ENCODE peak calls at places on chromosomes 2 and 18, in ten cellular contexts. O, R, A, W, Q, N, U, X, Z and F are unnamed samples.

GRCh38 chr2:108330971-108331370 is 42.3 kb downstream of the SULT1C2 start:
- DNase-seq in U (no peak), N (no peak), W (no peak), Z (no peak), O (no peak), A (no peak), R (no peak), Q (no peak), X (no peak), F (no peak)

GRCh38 chr2:169715379-169716228 is 18.0 kb upstream of the KLHL23 start:
- DNase-seq in U (no peak), R (no peak), O (peak), N (peak), Z (no peak), W (peak), X (no peak), Q (peak), A (no peak), F (no peak)

GRCh38 chr18:46447792-46448191 is 209.2 kb downstream of the LOXHD1 start:
- DNase-seq in N (no peak), A (no peak), U (no peak), X (no peak), R (no peak), Z (no peak), Q (no peak), O (no peak), W (no peak), F (no peak)

GRCh38 chr2:159195719-159196118 is 90.8 kb downstream of the WDSUB1 start:
- DNase-seq in Q (no peak), O (no peak), U (no peak), N (no peak), A (peak), W (no peak), Z (no peak), X (no peak), R (no peak), F (no peak)

GRCh38 chr2:35501076-35501475 is 854.5 kb upstream of the CRIM1 start:
- DNase-seq in A (no peak), W (no peak), R (no peak), U (no peak), O (no peak), Z (no peak), Q (no peak), N (no peak), X (no peak), F (no peak)

GRCh38 chr2:38146917-38147307 is 71.0 kb upstream of the CYP1B1 start:
- DNase-seq in X (no peak), A (no peak), U (no peak), N (no peak), W (no peak), Q (no peak), O (peak), R (peak), Z (peak), F (no peak)

GRCh38 chr2:68158134-68158447 is 403 bp downstream of the PNO1 start:
- DNase-seq in R (no peak), W (no peak), N (no peak), A (no peak), X (no peak), U (no peak), Z (no peak), Q (no peak), O (no peak), F (no peak)

GRCh38 chr2:128949360-128949759 is 630.7 kb upstream of the HS6ST1 start:
- DNase-seq in O (no peak), W (no peak), N (no peak), Q (no peak), X (no peak), Z (no peak), A (no peak), U (no peak), R (no peak), F (no peak)

GRCh38 chr2:234840336-234840735 is 111.5 kb upstream of the SH3BP4 start:
- DNase-seq in Z (peak), X (no peak), O (peak), A (no peak), W (peak), U (no peak), Q (no peak), R (peak), N (no peak), F (no peak)

DNA sequence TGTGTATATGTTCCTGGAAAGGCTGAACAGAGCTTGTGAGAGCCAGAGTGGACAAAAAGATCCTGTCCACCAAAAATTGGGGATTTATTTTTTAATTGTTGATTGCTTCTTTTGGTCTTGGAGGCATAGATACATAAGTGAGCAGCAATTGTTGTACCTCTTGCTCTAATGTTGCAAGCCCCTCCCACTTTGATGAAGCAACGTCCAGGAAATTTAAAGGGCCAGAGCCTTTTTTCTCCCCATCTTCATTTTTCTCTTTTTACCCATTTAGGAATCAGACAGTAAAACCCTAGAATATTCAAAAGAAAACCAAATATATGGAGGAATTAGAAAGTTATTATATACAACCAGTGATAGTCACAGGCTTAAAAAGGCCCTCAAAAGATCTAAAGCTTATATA is 871.8 kb upstream of the NRXN1 start:
- DNase-seq in N (no peak), A (no peak), U (no peak), Q (no peak), R (no peak), O (no peak), W (no peak), Z (peak), X (no peak), F (no peak)
- TF ChIP-seq POLR2AphosphoS5 in N (no peak), A (no peak), U (no peak), Q (no peak), R (no peak), O (no peak), W (no peak), Z (no peak), X (no peak), F (no peak)

GRCh38 chr2:210092791-210093190 is 78.4 kb downstream of the KANSL1L start:
- DNase-seq in R (no peak), Z (peak), W (no peak), U (no peak), N (no peak), Q (no peak), O (no peak), A (no peak), X (no peak), F (no peak)
- TF ChIP-seq CTCF in R (peak), Z (peak), W (no peak), U (no peak), N (no peak), Q (no peak), O (no peak), A (no peak), X (no peak), F (no peak)

DNA sequence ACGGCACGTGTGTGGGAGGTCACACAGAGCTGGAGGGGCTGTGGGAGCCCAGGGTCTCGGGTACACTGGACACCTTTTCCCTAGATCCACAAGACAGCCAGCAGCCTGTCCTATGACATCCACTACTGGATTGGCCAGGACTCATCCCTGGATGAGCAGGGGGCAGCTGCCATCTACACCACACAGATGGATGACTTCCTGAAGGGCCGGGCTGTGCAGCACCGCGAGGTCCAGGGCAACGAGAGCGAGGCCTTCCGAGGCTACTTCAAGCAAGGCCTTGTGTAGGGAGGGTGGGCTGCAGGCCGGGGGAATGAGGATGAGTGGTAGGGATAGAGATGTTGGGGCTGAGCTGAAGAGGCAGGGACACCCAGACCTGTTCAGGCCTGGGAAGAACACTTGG is 6.6 kb downstream of the VIL1 start:
- DNase-seq in U (no peak), A (no peak), O (no peak), Q (no peak), R (no peak), W (no peak), Z (no peak), X (no peak), N (no peak), F (no peak)
- H3K4me3 ChIP-seq in U (no peak), A (no peak), O (no peak), Q (no peak), R (no peak), W (no peak), Z (no peak), X (no peak), N (no peak), F (no peak)

DNA sequence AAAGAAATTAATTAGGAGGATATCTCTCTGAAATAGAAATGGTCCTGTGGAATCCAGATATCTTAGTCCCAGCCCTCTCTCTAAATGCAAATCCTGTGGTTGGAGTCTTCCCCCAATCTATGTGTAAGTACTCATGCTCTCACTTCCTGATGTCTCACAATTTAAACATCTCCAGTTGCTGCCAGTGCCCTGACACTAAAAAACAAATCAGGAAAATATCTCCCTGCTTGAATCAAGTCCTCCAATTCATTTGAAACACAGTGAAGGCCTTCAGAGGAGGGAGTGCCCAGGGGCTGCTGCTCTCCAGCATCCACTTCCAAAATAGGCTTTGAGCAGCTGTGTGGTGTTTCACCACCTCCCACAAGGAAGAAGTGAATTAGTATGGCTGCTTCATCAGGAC is 413.8 kb downstream of the RAD51AP2 start:
- DNase-seq in U (no peak), A (no peak), R (no peak), Z (no peak), O (no peak), Q (no peak), W (no peak), N (no peak), X (no peak), F (no peak)
- TF ChIP-seq POLR2AphosphoS5 in U (no peak), A (no peak), R (no peak), Z (no peak), O (no peak), Q (no peak), W (no peak), N (no peak), X (no peak), F (no peak)

DNA sequence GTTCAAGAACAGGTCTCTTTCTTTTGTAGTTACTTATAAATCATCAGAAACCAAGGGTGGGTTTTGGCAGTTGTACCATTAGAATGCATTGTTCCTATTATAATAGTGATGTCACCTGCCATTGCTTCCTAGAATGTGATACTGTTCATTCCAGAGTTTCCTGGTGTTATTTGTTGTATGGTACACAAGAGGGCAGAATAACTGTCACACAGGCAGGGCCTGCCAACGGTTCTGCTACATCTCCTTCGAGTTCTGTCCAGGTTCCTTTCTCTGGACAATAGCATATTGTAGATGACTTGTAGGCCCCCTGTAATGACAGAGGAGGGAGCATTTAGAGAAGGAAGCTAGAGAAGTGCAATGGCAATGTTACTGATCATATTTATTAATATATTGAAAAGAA is 98.3 kb downstream of the KLHL14 start:
- DNase-seq in W (no peak), O (peak), Q (no peak), U (no peak), N (no peak), R (no peak), X (no peak), A (no peak), Z (peak), F (no peak)
- TF ChIP-seq CTCF in W (no peak), O (peak), Q (no peak), U (no peak), N (no peak), R (peak), X (no peak), A (no peak), Z (peak), F (no peak)

GRCh38 chr2:105880637-105881036 is 135.9 kb downstream of the NCK2 start:
- DNase-seq in A (no peak), Z (no peak), W (no peak), N (no peak), Q (no peak), O (no peak), R (no peak), X (no peak), U (no peak), F (no peak)
- H3K4me3 ChIP-seq in A (no peak), Z (no peak), W (no peak), N (no peak), Q (no peak), O (no peak), R (no peak), X (no peak), U (no peak), F (no peak)

DNA sequence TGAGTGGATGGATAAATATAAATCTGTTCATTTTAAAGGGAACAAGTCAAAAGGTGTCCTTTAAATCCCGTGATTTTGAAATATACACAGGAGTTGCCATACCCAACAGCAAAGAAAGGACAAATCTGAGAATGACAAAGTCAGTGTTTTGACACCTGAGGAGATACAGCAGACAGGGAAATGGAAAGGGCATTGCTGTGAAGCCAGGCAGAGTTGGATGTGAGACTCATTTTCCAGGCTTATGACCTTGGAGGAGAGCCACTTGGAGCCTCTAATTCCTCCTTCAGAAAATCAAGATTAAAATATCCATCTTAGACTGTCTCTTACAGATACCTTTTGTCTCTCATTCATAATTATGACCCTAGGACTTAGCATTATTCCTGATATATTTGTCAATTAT is 154.5 kb downstream of the GALNT3 start:
- DNase-seq in Z (no peak), W (no peak), Q (no peak), A (no peak), U (no peak), R (no peak), N (no peak), X (no peak), O (no peak), F (no peak)
- TF ChIP-seq POLR2AphosphoS5 in Z (no peak), W (no peak), Q (no peak), A (no peak), U (no peak), R (no peak), N (no peak), X (no peak), O (no peak), F (no peak)

DNA sequence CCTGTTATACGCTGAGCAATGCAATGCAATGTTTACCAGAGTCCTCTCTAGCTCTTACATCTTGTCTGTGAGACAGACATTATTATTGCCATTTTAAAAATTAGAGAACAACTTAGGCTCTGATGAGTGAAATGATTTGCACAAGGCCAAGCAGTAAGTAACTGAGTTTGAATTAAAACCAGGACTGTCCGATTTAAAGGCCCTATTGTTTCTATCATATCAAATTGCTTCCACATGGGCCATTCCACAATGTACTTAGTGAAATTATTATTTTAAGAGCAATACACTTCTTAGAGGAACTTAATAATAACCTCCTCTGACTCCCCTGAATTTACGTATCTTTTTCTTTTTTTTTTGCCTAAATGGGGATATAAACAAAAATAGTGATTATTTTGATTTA is 64.6 kb downstream of the PLCL1 start:
- DNase-seq in O (no peak), Z (no peak), A (no peak), X (no peak), Q (no peak), N (no peak), R (no peak), W (no peak), U (no peak), F (no peak)
- TF ChIP-seq CTCF in O (no peak), Z (no peak), A (no peak), X (no peak), Q (no peak), N (no peak), R (no peak), W (no peak), U (no peak), F (no peak)